ENCODE peak calls at places on chromosomes 7 and 10, in five cellular contexts. One of them, this sample, is unnamed.

GRCh38 chr7:117555260-117555659 is 75.4 kb downstream of the CFTR start:
- DNase-seq in endothelial cell: no peak
- DNase-seq in HCT116: no peak
- DNase-seq in Peyer's patch: no peak
- DNase-seq in OCI-LY7: no peak
- DNase-seq in this sample: no peak

GRCh38 chr7:132321387-132321786 is 254.9 kb downstream of the PLXNA4 start:
- DNase-seq in endothelial cell: no peak
- DNase-seq in HCT116: no peak
- DNase-seq in Peyer's patch: no peak
- DNase-seq in OCI-LY7: no peak
- DNase-seq in this sample: no peak

GRCh38 chr10:49761789-49762565 is at the start of gene OGDHL:
- DNase-seq in endothelial cell: peak; percentile 87
- DNase-seq in HCT116: peak; percentile 26
- DNase-seq in Peyer's patch: no peak
- DNase-seq in OCI-LY7: peak; percentile 39
- DNase-seq in this sample: peak; percentile 86

GRCh38 chr7:139676390-139676789 is 101.4 kb downstream of the HIPK2 start:
- DNase-seq in endothelial cell: no peak
- DNase-seq in HCT116: no peak
- DNase-seq in Peyer's patch: no peak
- DNase-seq in OCI-LY7: no peak
- DNase-seq in this sample: no peak

GRCh38 chr10:82968533-82968932 is 1093.5 kb downstream of the NRG3 start:
- DNase-seq in endothelial cell: no peak
- DNase-seq in HCT116: no peak
- DNase-seq in Peyer's patch: no peak
- DNase-seq in OCI-LY7: no peak
- DNase-seq in this sample: no peak

GRCh38 chr7:30926323-30926722 is 14.7 kb downstream of the AQP1 start:
- DNase-seq in endothelial cell: no peak
- DNase-seq in HCT116: no peak
- DNase-seq in Peyer's patch: peak; percentile 32
- DNase-seq in OCI-LY7: no peak
- DNase-seq in this sample: no peak

GRCh38 chr10:18205098-18205834 is 65.0 kb downstream of the CACNB2 start:
- DNase-seq in endothelial cell: no peak
- DNase-seq in HCT116: no peak
- DNase-seq in Peyer's patch: no peak
- DNase-seq in OCI-LY7: no peak
- DNase-seq in this sample: no peak

GRCh38 chr7:34184466-34184865 is 279.1 kb downstream of the BMPER start:
- DNase-seq in endothelial cell: no peak
- DNase-seq in HCT116: no peak
- DNase-seq in Peyer's patch: no peak
- DNase-seq in OCI-LY7: no peak
- DNase-seq in this sample: no peak

GRCh38 chr7:77453531-77453930 is 37.4 kb upstream of the GSAP start:
- DNase-seq in endothelial cell: no peak
- DNase-seq in HCT116: no peak
- DNase-seq in Peyer's patch: no peak
- DNase-seq in OCI-LY7: no peak
- DNase-seq in this sample: no peak

GRCh38 chr7:150978136-150978789 is at the start of gene KCNH2:
- DNase-seq in endothelial cell: no peak
- DNase-seq in HCT116: no peak
- DNase-seq in Peyer's patch: no peak
- DNase-seq in OCI-LY7: peak; percentile 78
- DNase-seq in this sample: no peak

GRCh38 chr10:110074298-110074697 is 66.5 kb downstream of the ADD3 start:
- DNase-seq in endothelial cell: no peak
- DNase-seq in HCT116: no peak
- DNase-seq in Peyer's patch: no peak
- DNase-seq in OCI-LY7: no peak
- DNase-seq in this sample: no peak

DNA sequence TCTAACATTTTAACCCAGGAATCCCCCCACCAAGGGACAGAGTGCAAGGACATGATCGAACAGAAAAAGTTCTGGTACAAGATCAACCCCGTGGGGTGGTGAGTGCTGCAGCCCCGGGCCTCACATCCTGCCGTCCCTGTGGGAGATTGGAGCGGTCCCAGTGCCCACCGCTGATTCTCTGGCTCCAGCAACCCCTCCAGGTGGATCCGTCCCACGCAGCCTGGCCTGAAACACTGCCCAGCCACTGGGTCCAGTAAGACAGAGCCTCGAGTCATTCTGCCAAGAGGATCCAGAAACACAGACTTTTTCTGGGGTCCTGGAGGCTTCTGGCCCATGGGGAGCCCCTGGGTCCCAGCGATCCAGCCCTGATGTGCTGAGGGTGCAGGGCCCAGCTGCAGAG is 29.5 kb downstream of the GRIFIN start:
- DNase-seq in endothelial cell: no peak
- DNase-seq in HCT116: no peak
- DNase-seq in Peyer's patch: no peak
- DNase-seq in OCI-LY7: no peak
- DNase-seq in this sample: no peak
- TF ChIP-seq CTCF in endothelial cell: no peak
- TF ChIP-seq CTCF in HCT116: no peak
- TF ChIP-seq CTCF in Peyer's patch: no peak
- TF ChIP-seq CTCF in OCI-LY7: no peak
- TF ChIP-seq CTCF in this sample: no peak

DNA sequence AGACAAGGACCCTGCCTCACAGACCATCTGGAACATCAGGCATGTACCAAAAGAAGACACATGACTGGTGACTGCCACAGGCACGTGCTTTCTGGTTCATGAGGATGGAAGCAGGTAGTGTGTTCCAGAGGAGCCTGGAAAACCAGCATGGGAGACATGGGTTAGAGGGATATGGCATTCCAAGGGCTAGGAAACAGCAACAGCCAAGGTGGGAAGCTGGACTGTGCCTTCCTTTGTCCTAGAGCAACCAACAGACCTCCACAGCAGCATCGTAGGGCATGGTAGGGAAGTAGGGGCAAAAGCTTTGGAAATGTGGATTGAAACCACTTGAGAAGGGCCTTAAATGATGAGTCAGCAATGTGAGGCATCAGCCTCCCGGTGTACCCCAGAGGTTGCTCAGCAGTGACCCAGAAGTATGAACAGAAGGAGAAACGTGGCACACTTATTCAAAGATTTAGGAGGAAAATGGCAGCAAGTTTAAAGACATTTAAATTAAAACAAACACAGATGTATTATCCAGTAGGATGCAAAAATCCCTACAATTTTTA is 51.0 kb downstream of the PRLHR start:
- DNase-seq in endothelial cell: no peak
- DNase-seq in HCT116: no peak
- DNase-seq in Peyer's patch: no peak
- DNase-seq in OCI-LY7: no peak
- DNase-seq in this sample: no peak
- TF ChIP-seq CTCF in endothelial cell: no peak
- TF ChIP-seq CTCF in HCT116: no peak
- TF ChIP-seq CTCF in Peyer's patch: no peak
- TF ChIP-seq CTCF in OCI-LY7: no peak
- TF ChIP-seq CTCF in this sample: peak; percentile 1

DNA sequence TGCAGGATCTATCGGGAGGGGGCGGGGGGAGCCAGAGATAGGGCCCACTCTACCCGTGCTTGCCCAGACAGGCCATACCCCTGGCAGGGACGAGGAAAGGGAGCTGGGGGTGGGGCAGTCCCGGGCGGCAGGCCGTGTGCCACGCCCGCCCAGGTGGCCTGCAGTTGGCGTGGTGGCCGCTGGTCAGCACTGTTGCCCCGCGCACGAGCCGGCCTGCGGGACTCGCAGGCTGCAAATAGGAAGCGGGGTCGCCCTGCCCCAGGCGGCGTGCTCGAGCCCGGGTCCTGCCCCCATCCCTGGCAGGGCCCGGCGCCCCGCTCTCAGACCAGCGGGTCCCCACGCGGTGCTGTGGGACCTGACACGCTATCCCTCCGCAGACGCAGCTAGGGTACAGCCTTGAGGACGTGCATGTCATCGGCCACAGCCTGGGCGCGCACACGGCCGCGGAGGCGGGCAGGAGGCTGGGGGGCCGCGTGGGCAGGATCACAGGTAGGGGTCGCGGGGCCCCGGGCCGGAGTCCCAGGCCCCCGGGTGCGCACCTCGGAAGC is 6.7 kb downstream of the PNLIPRP2 start:
- DNase-seq in endothelial cell: peak; percentile 76
- DNase-seq in HCT116: peak; percentile 29
- DNase-seq in Peyer's patch: no peak
- DNase-seq in OCI-LY7: no peak
- DNase-seq in this sample: peak; percentile 34
- TF ChIP-seq CTCF in endothelial cell: peak; percentile 65
- TF ChIP-seq CTCF in HCT116: peak; percentile 90
- TF ChIP-seq CTCF in Peyer's patch: no peak
- TF ChIP-seq CTCF in OCI-LY7: no peak
- TF ChIP-seq CTCF in this sample: peak; percentile 42

DNA sequence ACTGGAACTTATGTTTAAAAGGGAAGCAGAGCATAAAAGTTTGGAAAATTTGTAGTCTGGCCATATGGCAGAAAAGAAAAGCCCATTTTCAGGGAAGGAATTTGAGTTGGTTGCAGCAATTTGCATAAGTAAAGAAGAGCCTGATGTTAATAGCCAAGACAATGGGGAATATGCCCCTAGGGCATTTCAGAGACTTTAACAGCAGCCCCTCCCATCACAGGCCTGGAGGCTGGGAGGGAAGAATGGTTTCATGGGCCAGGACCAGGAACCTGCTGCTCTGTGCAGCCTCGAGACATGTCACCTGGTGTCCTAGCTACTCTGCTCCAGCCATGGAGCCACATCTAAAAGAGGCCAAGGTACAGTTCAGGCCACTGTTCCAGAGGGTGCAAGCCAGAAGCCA is 35.3 kb downstream of the HTR7 start:
- DNase-seq in endothelial cell: no peak
- DNase-seq in HCT116: no peak
- DNase-seq in Peyer's patch: no peak
- DNase-seq in OCI-LY7: no peak
- DNase-seq in this sample: no peak
- TF ChIP-seq CTCF in endothelial cell: no peak
- TF ChIP-seq CTCF in HCT116: no peak
- TF ChIP-seq CTCF in Peyer's patch: no peak
- TF ChIP-seq CTCF in OCI-LY7: no peak
- TF ChIP-seq CTCF in this sample: no peak